ENCODE peak calls at places on chromosomes 13 and 19, in six cellular contexts. V is tibial artery, R is dorsolateral prefrontal cortex, F is upper lobe of right lung, C is breast epithelium, P is pancreas. K is an unnamed sample. For H3K27me3, the result is how much of the 10 kb centered on the place peaks cover.

GRCh38 chr13:29509999-29510586 is 85.4 kb downstream of the SLC7A1 start:
- DNase-seq in V (no peak), R (no peak), F (no peak), C (no peak), P (no peak), K (no peak)

GRCh38 chr19:54803410-54803809 is at the start of gene KIR2DL4:
- DNase-seq in V (no peak), R (no peak), F (no peak), C (no peak), P (no peak), K (no peak)

GRCh38 chr19:33134571-33135041 is 2.7 kb downstream of the WDR88 start:
- DNase-seq in V (no peak), R (no peak), F (no peak), C (no peak), P (no peak), K (no peak)

GRCh38 chr13:47454986-47455385 is 546.1 kb downstream of the SUCLA2 start:
- DNase-seq in V (no peak), R (no peak), F (no peak), C (no peak), P (no peak), K (no peak)

GRCh38 chr19:30172643-30173242 is 199.4 kb upstream of the ZNF536 start:
- DNase-seq in V (no peak), R (no peak), F (no peak), C (no peak), P (no peak), K (no peak)

GRCh38 chr13:73748404-73748803 is 385.8 kb downstream of the KLF12 start:
- DNase-seq in V (no peak), R (no peak), F (no peak), C (no peak), P (no peak), K (no peak)

GRCh38 chr13:101307181-101307701 is 109.1 kb downstream of the NALCN start:
- DNase-seq in V (no peak), R (no peak), F (no peak), C (no peak), P (no peak), K (no peak)

GRCh38 chr19:2329528-2329927 is 1.0 kb downstream of the SPPL2B start:
- DNase-seq in V (no peak), R (no peak), F (no peak), C (no peak), P (peak), K (no peak)

GRCh38 chr19:38666662-38667448 is 19.4 kb downstream of the ACTN4 start:
- DNase-seq in V (peak), R (no peak), F (no peak), C (peak), P (no peak), K (no peak)

GRCh38 chr13:110593430-110594130 is 21.8 kb upstream of the NAXD start:
- DNase-seq in V (no peak), R (no peak), F (no peak), C (no peak), P (no peak), K (no peak)

GRCh38 chr19:38545596-38545995 is 72.2 kb downstream of the MAP4K1 start:
- DNase-seq in V (no peak), R (no peak), F (no peak), C (no peak), P (no peak), K (no peak)

GRCh38 chr13:73849292-73849691 is 284.9 kb downstream of the KLF12 start:
- DNase-seq in V (no peak), R (no peak), F (no peak), C (no peak), P (no peak), K (no peak)

GRCh38 chr19:16013851-16014840 is 62.1 kb upstream of the TPM4 start:
- DNase-seq in V (peak), R (no peak), F (no peak), C (no peak), P (no peak), K (no peak)

GRCh38 chr13:33169273-33169980 is 116.1 kb downstream of the STARD13 start:
- DNase-seq in V (no peak), R (no peak), F (no peak), C (no peak), P (no peak), K (no peak)

GRCh38 chr13:46926856-46927625 is 30.2 kb upstream of the HTR2A start:
- DNase-seq in V (no peak), R (no peak), F (no peak), C (no peak), P (no peak), K (no peak)

GRCh38 chr19:13955662-13956364 is 3.5 kb downstream of the DCAF15 start:
- DNase-seq in V (no peak), R (no peak), F (no peak), C (no peak), P (no peak), K (no peak)

GRCh38 chr13:24142886-24143285 is 17.6 kb upstream of the SPATA13 start:
- DNase-seq in V (no peak), R (no peak), F (no peak), C (no peak), P (no peak), K (no peak)

GRCh38 chr19:54209748-54210494 is 9.3 kb downstream of the RPS9 start:
- DNase-seq in V (peak), R (peak), F (peak), C (peak), P (peak), K (peak)

GRCh38 chr13:46728777-46729176 is 68.2 kb downstream of the ESD start:
- DNase-seq in V (no peak), R (no peak), F (no peak), C (no peak), P (no peak), K (no peak)

GRCh38 chr13:26758496-26759155 is 2.0 kb downstream of the GPR12 start:
- DNase-seq in V (no peak), R (no peak), F (no peak), C (no peak), P (no peak), K (no peak)

GRCh38 chr19:48137411-48137810 is 26.8 kb upstream of the PLA2G4C start:
- DNase-seq in V (no peak), R (no peak), F (no peak), C (no peak), P (no peak), K (no peak)

GRCh38 chr13:100392709-100393630 is 195.6 kb downstream of the GGACT start:
- DNase-seq in V (peak), R (no peak), F (no peak), C (no peak), P (no peak), K (peak)

GRCh38 chr19:36526581-36526980 is 1.5 kb downstream of the ZNF260 start:
- DNase-seq in V (no peak), R (no peak), F (no peak), C (no peak), P (no peak), K (no peak)

GRCh38 chr13:23679214-23679613 is 109.0 kb downstream of the TNFRSF19 start:
- DNase-seq in V (no peak), R (no peak), F (no peak), C (no peak), P (no peak), K (no peak)

GRCh38 chr19:43755256-43755801 is 567 bp upstream of the SMG9 start:
- DNase-seq in V (peak), R (peak), F (peak), C (peak), P (peak), K (no peak)

GRCh38 chr19:45814166-45814780 is 835 bp downstream of the RSPH6A start:
- DNase-seq in V (no peak), R (no peak), F (no peak), C (no peak), P (no peak), K (no peak)

GRCh38 chr13:44908266-44908665 is 81.0 kb downstream of the NUFIP1 start:
- DNase-seq in V (no peak), R (no peak), F (no peak), C (no peak), P (no peak), K (no peak)

GRCh38 chr19:50534478-50534877 is 20.8 kb upstream of the ASPDH start:
- DNase-seq in V (no peak), R (no peak), F (no peak), C (no peak), P (no peak), K (no peak)

GRCh38 chr19:50537306-50537685 is 23.6 kb upstream of the ASPDH start:
- DNase-seq in V (no peak), R (no peak), F (no peak), C (no peak), P (no peak), K (no peak)

GRCh38 chr19:50535672-50536071 is 22.0 kb upstream of the ASPDH start:
- DNase-seq in V (no peak), R (no peak), F (no peak), C (no peak), P (no peak), K (no peak)

GRCh38 chr19:50537769-50538230 is 24.1 kb upstream of the ASPDH start:
- DNase-seq in V (peak), R (peak), F (peak), C (peak), P (no peak), K (no peak)

GRCh38 chr19:50536662-50537305 is 23.1 kb upstream of the ASPDH start:
- DNase-seq in V (no peak), R (no peak), F (no peak), C (no peak), P (no peak), K (no peak)
- H3K27ac ChIP-seq in V (no peak), R (peak), F (no peak), C (no peak), P (no peak), K (no peak)

GRCh38 chr13:113649212-113649611 is 8.8 kb downstream of the ATP4B start:
- DNase-seq in V (peak), R (peak), F (peak), C (peak), P (no peak), K (no peak)
- TF ChIP-seq CTCF in V (no peak), R (no peak), F (no peak), C (no peak), P (no peak), K (no peak)

GRCh38 chr13:27820524-27821482 is 28.5 kb downstream of the GSX1 start:
- DNase-seq in V (no peak), R (no peak), F (no peak), C (no peak), P (no peak), K (no peak)
- H3K27me3 ChIP-seq in V (under half), R (half or more), F (half or more), C (half or more), P (under half), K (half or more)

GRCh38 chr13:21348771-21349170 is 110.3 kb downstream of the ZDHHC20 start:
- DNase-seq in V (no peak), R (no peak), F (no peak), C (no peak), P (no peak), K (no peak)
- H3K27ac ChIP-seq in V (no peak), R (no peak), F (no peak), C (no peak), P (no peak), K (no peak)

DNA sequence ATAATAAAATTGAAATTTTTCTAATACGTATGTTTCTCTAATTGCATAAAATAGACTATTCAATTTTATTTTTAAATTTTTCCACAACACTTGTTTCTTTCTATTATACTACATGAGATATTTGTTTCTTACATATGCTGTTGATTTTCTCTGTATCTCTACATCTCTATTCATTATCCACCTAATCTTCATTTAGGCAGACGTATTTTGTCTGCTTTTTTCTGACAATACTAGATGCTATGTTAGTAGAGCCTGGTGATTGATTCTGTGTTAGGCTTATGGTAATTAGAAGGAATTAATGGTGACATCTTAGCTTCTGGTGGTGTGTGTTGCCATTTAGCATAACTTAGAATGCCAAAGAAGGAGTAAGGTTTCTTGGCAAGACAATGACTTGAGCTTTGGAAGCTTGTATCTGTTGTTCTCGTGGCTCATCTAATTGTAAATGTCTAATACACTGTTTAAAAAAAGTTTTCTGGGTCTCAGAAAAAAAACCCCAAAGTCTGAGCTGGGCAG is 1610.7 kb upstream of the PCDH20 start:
- DNase-seq in V (no peak), R (no peak), F (no peak), C (no peak), P (no peak), K (no peak)
- TF ChIP-seq CTCF in V (no peak), R (no peak), F (no peak), C (no peak), P (no peak), K (no peak)

GRCh38 chr19:8109890-8110662 is 39.3 kb downstream of the FBN3 start:
- DNase-seq in V (no peak), R (no peak), F (no peak), C (no peak), P (no peak), K (no peak)
- H3K27me3 ChIP-seq in V (under half), R (under half), F (under half), C (under half), P (under half), K (under half)

GRCh38 chr13:99313473-99313872 is 6.3 kb upstream of the GPR183 start:
- DNase-seq in V (no peak), R (no peak), F (no peak), C (no peak), P (no peak), K (no peak)

GRCh38 chr13:99313941-99314340 is 6.7 kb upstream of the GPR183 start:
- DNase-seq in V (no peak), R (no peak), F (no peak), C (no peak), P (no peak), K (no peak)

GRCh38 chr13:99315186-99315585 is 8.0 kb upstream of the GPR183 start:
- DNase-seq in V (no peak), R (no peak), F (no peak), C (no peak), P (no peak), K (no peak)

GRCh38 chr13:99316224-99316623 is 9.0 kb upstream of the GPR183 start:
- DNase-seq in V (no peak), R (no peak), F (no peak), C (no peak), P (no peak), K (no peak)

GRCh38 chr13:99314640-99315176 is 7.5 kb upstream of the GPR183 start:
- DNase-seq in V (no peak), R (no peak), F (no peak), C (no peak), P (no peak), K (no peak)
- H3K27ac ChIP-seq in V (no peak), R (no peak), F (peak), C (peak), P (no peak), K (no peak)

DNA sequence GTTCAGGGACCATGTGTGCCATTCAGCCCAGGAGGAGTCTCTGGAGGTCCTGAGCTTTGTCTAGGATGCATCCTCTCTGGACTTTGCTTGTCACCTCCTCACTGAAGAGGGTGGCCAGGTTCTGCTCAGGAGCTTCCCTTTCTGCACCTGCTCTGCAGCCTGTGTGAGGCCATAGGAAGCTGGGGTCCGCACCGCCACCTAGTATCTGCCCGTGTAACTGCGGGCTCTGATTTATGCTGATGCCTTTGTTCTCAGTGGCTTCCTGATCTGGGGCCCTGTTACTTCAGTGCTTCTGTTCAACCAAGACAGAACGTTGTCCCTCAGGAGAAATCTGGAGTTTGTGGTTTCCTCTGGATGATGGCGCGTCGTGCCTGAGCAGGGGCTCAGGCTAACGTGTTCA is 15.5 kb downstream of the ZNF610 start:
- DNase-seq in V (no peak), R (no peak), F (no peak), C (no peak), P (no peak), K (no peak)
- TF ChIP-seq CTCF in V (no peak), R (no peak), F (no peak), C (no peak), P (no peak), K (no peak)